ENCODE peak calls at places on chromosomes 5 and 9, in eight cellular contexts. R, A, F, J, G, L, Q and V are unnamed samples.

GRCh38 chr5:50653946-50654345 is 12.5 kb upstream of the PARP8 start:
- DNase-seq in R (no peak), A (no peak), F (peak; percentile 63), J (no peak), G (no peak), L (no peak), Q (no peak), V (no peak)

GRCh38 chr9:4982720-4983482 is 2.2 kb upstream of the JAK2 start:
- DNase-seq in R (no peak), A (no peak), F (peak; percentile 48), J (no peak), G (no peak), L (no peak), Q (no peak), V (no peak)

GRCh38 chr9:95336281-95336680 is 18.8 kb upstream of the FANCC start:
- DNase-seq in R (no peak), A (peak; percentile 30), F (peak; percentile 37), J (no peak), G (no peak), L (no peak), Q (no peak), V (no peak)

GRCh38 chr5:138952962-138953361 is 77.8 kb upstream of the LRRTM2 start:
- DNase-seq in R (peak; percentile 28), A (no peak), F (no peak), J (no peak), G (no peak), L (no peak), Q (peak; percentile 65), V (no peak)

GRCh38 chr9:113632776-113633590 is 169.5 kb downstream of the RGS3 start:
- DNase-seq in R (no peak), A (no peak), F (no peak), J (no peak), G (no peak), L (no peak), Q (peak; percentile 36), V (no peak)

GRCh38 chr5:2272755-2273154 is 390.0 kb upstream of the IRX4 start:
- DNase-seq in R (no peak), A (no peak), F (no peak), J (no peak), G (no peak), L (no peak), Q (peak; percentile 46), V (no peak)

GRCh38 chr9:110095238-110095637 is 112.7 kb downstream of the C9orf152 start:
- DNase-seq in R (no peak), A (peak; percentile 70), F (no peak), J (peak; percentile 74), G (no peak), L (no peak), Q (no peak), V (no peak)

GRCh38 chr5:95043234-95043633 is 241.7 kb downstream of the MCTP1 start:
- DNase-seq in R (no peak), A (no peak), F (no peak), J (no peak), G (no peak), L (no peak), Q (no peak), V (no peak)

GRCh38 chr5:151662805-151663204 is 23.9 kb downstream of the SPARC start:
- DNase-seq in R (no peak), A (no peak), F (peak; percentile 89), J (no peak), G (no peak), L (no peak), Q (no peak), V (no peak)

GRCh38 chr5:84378420-84378819 is 6.3 kb downstream of the EDIL3 start:
- DNase-seq in R (no peak), A (peak; percentile 64), F (no peak), J (peak; percentile 90), G (no peak), L (no peak), Q (no peak), V (no peak)

GRCh38 chr5:135341696-135342095 is 57.3 kb downstream of the MACROH2A1 start:
- DNase-seq in R (no peak), A (no peak), F (no peak), J (no peak), G (no peak), L (no peak), Q (peak; percentile 33), V (no peak)

GRCh38 chr9:3205421-3206095 is 320.2 kb downstream of the RFX3 start:
- DNase-seq in R (no peak), A (no peak), F (no peak), J (no peak), G (no peak), L (no peak), Q (no peak), V (no peak)

GRCh38 chr5:167850901-167851300 is 440.5 kb upstream of the WWC1 start:
- DNase-seq in R (no peak), A (peak; percentile 76), F (no peak), J (no peak), G (no peak), L (no peak), Q (no peak), V (no peak)

GRCh38 chr5:55226027-55226933 is 835 bp downstream of the MCIDAS start:
- DNase-seq in R (peak; percentile 66), A (peak; percentile 52), F (peak; percentile 75), J (peak; percentile 24), G (no peak), L (peak; percentile 65), Q (no peak), V (peak; percentile 24)

GRCh38 chr5:5781335-5781734 is 358.9 kb downstream of the ICE1 start:
- DNase-seq in R (no peak), A (no peak), F (no peak), J (no peak), G (no peak), L (no peak), Q (no peak), V (no peak)

GRCh38 chr9:34558911-34559615 is 30.5 kb downstream of the CNTFR start:
- DNase-seq in R (no peak), A (no peak), F (no peak), J (no peak), G (no peak), L (no peak), Q (no peak), V (peak; percentile 53)

GRCh38 chr9:133367221-133367620 is 8.6 kb downstream of the SURF4 start:
- DNase-seq in R (no peak), A (no peak), F (no peak), J (no peak), G (no peak), L (no peak), Q (no peak), V (peak; percentile 47)

GRCh38 chr5:94288937-94289336 is 329.5 kb downstream of the KIAA0825 start:
- DNase-seq in R (no peak), A (peak; percentile 29), F (no peak), J (peak; percentile 39), G (no peak), L (no peak), Q (no peak), V (no peak)

GRCh38 chr5:160799160-160799559 is 52.9 kb downstream of the ATP10B start:
- DNase-seq in R (no peak), A (no peak), F (peak; percentile 29), J (no peak), G (no peak), L (no peak), Q (no peak), V (no peak)

GRCh38 chr5:69512740-69513260 is 20.2 kb downstream of the OCLN start:
- DNase-seq in R (no peak), A (peak; percentile 68), F (no peak), J (peak; percentile 73), G (no peak), L (no peak), Q (no peak), V (no peak)

GRCh38 chr5:102788788-102789187 is 33.7 kb downstream of the PAM start:
- DNase-seq in R (no peak), A (no peak), F (no peak), J (no peak), G (no peak), L (no peak), Q (no peak), V (no peak)

GRCh38 chr5:77258652-77259051 is 48.2 kb downstream of the PDE8B start:
- DNase-seq in R (no peak), A (no peak), F (no peak), J (no peak), G (no peak), L (no peak), Q (no peak), V (no peak)

GRCh38 chr9:70602364-70603019 is 188.0 kb upstream of the KLF9 start:
- DNase-seq in R (peak; percentile 45), A (peak; percentile 95), F (peak; percentile 65), J (peak; percentile 90), G (peak; percentile 70), L (peak; percentile 56), Q (peak; percentile 85), V (peak; percentile 52)
- H3K4me3 ChIP-seq in R (no peak overlapping the region), A (peak overlapping the region; percentile 6), F (no peak overlapping the region), J (no peak overlapping the region), G (no peak overlapping the region), L (no peak overlapping the region), Q (peak overlapping the region; percentile 6), V (peak overlapping the region; percentile 30)

GRCh38 chr5:96816991-96817390 is 9.2 kb upstream of the ERAP1 start:
- DNase-seq in R (peak; percentile 73), A (no peak), F (peak; percentile 26), J (no peak), G (no peak), L (no peak), Q (no peak), V (no peak)
- H3K4me3 ChIP-seq in R (peak overlapping the region; percentile 58), A (no peak overlapping the region), F (peak overlapping the region; percentile 65), J (no peak overlapping the region), G (no peak overlapping the region), L (no peak overlapping the region), Q (no peak overlapping the region), V (no peak overlapping the region)

DNA sequence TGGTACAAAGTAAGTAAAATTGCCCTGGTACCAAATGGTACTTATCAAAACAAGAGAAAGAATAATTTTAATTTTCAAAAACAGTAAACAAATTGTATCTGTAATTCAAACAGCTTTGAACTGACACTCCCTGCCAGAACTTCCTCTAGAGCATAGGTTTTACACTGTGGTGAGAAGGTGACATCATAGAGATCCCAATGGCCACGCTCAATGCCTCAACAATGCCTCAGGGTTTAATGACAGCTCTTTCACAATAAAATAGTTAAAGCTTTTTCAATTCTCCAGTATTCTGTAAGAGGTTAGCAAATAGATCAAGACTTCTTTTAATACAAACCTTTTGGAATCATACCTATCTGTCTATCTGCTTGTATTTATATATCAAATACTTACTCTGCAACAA is 437.1 kb downstream of the PRR16 start:
- DNase-seq in R (peak; percentile 46), A (no peak), F (no peak), J (no peak), G (no peak), L (peak; percentile 3), Q (no peak), V (no peak)
- H3K4me3 ChIP-seq in R (no peak overlapping the region), A (no peak overlapping the region), F (no peak overlapping the region), J (no peak overlapping the region), G (no peak overlapping the region), L (no peak overlapping the region), Q (no peak overlapping the region), V (no peak overlapping the region)

DNA sequence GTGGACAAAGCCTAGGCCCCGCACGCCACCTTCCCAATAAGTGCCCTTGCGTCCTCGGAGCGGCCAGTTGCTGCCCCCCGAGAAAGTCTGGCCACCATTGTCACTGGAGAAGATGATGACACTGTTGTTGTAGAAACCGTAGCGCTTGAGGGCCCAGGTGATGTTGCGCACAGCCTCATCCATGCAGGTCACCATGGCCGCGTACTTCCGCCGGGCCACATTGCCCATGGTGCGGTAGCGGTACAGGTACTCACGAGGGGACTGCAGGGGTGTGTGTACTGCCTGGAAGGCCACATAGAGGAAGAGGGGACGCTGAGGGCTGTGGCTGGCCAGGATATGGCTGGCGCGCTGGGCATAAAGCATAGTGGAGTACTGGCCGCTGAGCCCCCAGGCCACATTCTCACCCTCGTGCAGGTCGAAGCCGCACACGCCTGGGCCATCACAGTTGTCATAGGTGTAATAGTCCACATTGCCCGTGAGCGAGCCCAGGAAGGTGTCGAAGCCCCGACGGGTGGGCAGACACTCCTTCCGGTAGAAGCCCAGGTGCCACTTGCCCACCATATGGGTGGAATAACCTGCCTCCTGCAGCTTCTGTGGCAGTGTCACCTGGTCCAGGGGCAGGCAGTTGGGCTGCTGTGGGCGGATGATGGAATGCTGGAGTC is 4.6 kb downstream of the ARSI start:
- DNase-seq in R (no peak), A (no peak), F (no peak), J (no peak), G (no peak), L (no peak), Q (peak; percentile 59), V (no peak)
- H3K4me3 ChIP-seq in R (no peak overlapping the region), A (no peak overlapping the region), F (no peak overlapping the region), J (no peak overlapping the region), G (no peak overlapping the region), L (no peak overlapping the region), Q (no peak overlapping the region), V (no peak overlapping the region)